ENCODE peak calls at places on chromosomes 4 and X, in six cellular contexts. H is pancreas, M is brain microvascular endothelial cell, Y is HCT116, V is activated B cell treated with CpG ODN at 0.5 μM for 24 hours, I is foreskin fibroblast. J is an unnamed sample.
A peak's percentile ranks its signal among the peaks of the same experiment; 100 is the strongest.

GRCh38 chr4:31667701-31668100 is 947.5 kb downstream of the PCDH7 start:
- DNase-seq in I (no peak), Y (no peak), V (no peak), M (no peak), H (no peak), J (no peak)

GRCh38 chr4:26086621-26087068 is 172.6 kb downstream of the SMIM20 start:
- DNase-seq in Y (no peak), M (no peak), I (peak; percentile 27), V (no peak), H (no peak), J (no peak)

GRCh38 chr4:142079951-142080350 is 443.6 kb downstream of the IL15 start:
- DNase-seq in I (no peak), H (no peak), M (no peak), Y (no peak), V (no peak), J (no peak)

GRCh38 chr4:41745292-41746024 is 3.1 kb downstream of the PHOX2B start:
- DNase-seq in V (no peak), M (no peak), I (no peak), Y (no peak), H (no peak), J (no peak)

GRCh38 chr4:15117270-15117946 is 115.1 kb downstream of the CPEB2 start:
- DNase-seq in Y (no peak), I (no peak), H (no peak), M (no peak), V (no peak), J (no peak)

GRCh38 chr4:23889814-23890269 is at the start of gene PPARGC1A:
- DNase-seq in H (peak; percentile 37), I (no peak), V (no peak), Y (no peak), M (no peak), J (no peak)

GRCh38 chrX:150849996-150850720 is 48.3 kb downstream of the CD99L2 start:
- DNase-seq in Y (no peak), V (no peak), I (no peak), M (no peak), H (no peak), J (no peak)

GRCh38 chr4:143358923-143359694 is 22.4 kb downstream of the GAB1 start:
- DNase-seq in V (no peak), H (peak; percentile 69), I (peak; percentile 71), M (peak; percentile 65), Y (no peak), J (peak; percentile 35)

GRCh38 chr4:77148081-77148480 is 8.9 kb upstream of the CCNG2 start:
- DNase-seq in M (no peak), V (no peak), I (no peak), Y (no peak), H (no peak), J (no peak)

GRCh38 chrX:153778684-153779101 is 2.1 kb upstream of the SRPK3 start:
- DNase-seq in M (no peak), I (no peak), V (no peak), H (no peak), Y (no peak), J (no peak)

GRCh38 chr4:113474017-113474416 is 287.5 kb downstream of the CAMK2D start:
- DNase-seq in M (peak; percentile 24), Y (peak; percentile 72), V (no peak), I (peak; percentile 79), H (no peak), J (no peak)

GRCh38 chr4:138188406-138189084 is 53.6 kb downstream of the SLC7A11 start:
- DNase-seq in H (no peak), V (no peak), I (no peak), M (no peak), Y (no peak), J (no peak)

GRCh38 chr4:149521611-149522010 is 294.0 kb downstream of the IQCM start:
- DNase-seq in I (no peak), H (no peak), Y (peak; percentile 10), V (no peak), M (no peak), J (no peak)

DNA sequence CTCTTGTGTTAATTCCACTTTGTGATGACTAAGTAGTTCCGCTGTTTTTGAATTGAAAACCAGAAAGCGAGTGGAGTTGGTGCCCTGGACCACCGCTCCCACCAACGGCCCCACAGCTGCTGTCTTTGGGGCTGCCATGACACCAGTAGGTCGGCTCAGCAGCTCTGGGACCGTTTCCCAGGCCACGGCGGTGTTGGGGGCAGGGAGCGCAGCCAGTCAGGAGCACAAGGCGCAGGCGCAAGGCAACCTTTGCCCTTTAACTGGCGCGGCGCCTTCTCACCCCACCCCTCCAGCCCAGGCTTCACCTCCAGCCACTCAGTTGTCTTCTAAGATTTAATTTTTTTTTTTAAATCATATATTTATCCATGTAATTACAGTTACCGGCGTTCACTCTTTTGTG is at the start of gene GK2:
- DNase-seq in I (no peak), M (no peak), Y (no peak), V (no peak), H (no peak), J (no peak)
- TF ChIP-seq CTCF in I (no peak), M (no peak), Y (no peak), V (no peak), H (no peak), J (no peak)

GRCh38 chr4:18071894-18072293 is 50.3 kb upstream of the LCORL start:
- DNase-seq in I (no peak), V (no peak), H (no peak), M (no peak), Y (no peak), J (no peak)

GRCh38 chr4:18081708-18082107 is 60.2 kb upstream of the LCORL start:
- DNase-seq in H (no peak), Y (no peak), V (no peak), I (no peak), M (no peak), J (no peak)

GRCh38 chr4:18077808-18078207 is 56.3 kb upstream of the LCORL start:
- DNase-seq in H (no peak), M (no peak), Y (no peak), V (no peak), I (no peak), J (no peak)

DNA sequence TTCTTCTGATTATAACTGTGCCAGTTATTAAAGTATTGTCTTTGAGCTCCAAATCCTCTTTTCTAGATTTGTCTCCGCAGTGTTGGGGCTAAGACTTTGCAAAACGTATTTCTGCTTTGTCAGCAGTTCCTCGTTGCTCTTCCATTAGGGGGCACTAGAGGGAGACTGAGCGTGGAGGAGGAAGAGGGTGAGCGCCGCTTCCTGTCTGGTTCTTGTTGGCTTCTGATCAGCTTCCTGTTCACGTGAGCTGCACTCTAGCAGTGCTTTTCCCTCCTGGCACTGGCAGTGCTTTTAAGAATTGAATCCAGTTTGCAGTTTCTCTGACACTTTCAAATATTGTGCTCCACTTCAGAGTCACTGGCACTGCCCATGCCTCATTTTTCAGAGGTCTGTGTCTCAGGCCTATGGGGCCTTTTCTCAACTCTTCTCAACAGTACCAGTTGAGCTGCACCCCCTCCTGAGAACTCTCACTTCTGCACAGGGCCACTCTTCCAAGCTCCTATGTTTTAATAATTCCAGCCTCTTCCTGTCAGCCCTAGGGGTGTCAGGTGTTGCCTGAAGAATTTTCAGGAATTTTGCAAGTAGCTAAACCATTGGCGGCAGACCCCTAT is 54.4 kb upstream of the LCORL start:
- DNase-seq in H (no peak), M (no peak), Y (peak; percentile 52), V (no peak), I (no peak), J (no peak)
- TF ChIP-seq CTCF in H (no peak), M (peak; percentile 18), Y (peak; percentile 41), V (no peak), I (no peak), J (no peak)

GRCh38 chr4:157572291-157572690 is 351.8 kb downstream of the GRIA2 start:
- DNase-seq in Y (no peak), I (no peak), H (no peak), V (no peak), M (no peak), J (no peak)

GRCh38 chr4:157574606-157575005 is 354.1 kb downstream of the GRIA2 start:
- DNase-seq in Y (no peak), I (no peak), H (no peak), M (no peak), V (no peak), J (no peak)

GRCh38 chr4:157572951-157573350 is 352.4 kb downstream of the GRIA2 start:
- DNase-seq in I (no peak), Y (no peak), H (no peak), M (no peak), V (no peak), J (no peak)

GRCh38 chr4:157576671-157577070 is 356.1 kb downstream of the GRIA2 start:
- DNase-seq in Y (no peak), H (no peak), I (no peak), M (no peak), V (no peak), J (no peak)

DNA sequence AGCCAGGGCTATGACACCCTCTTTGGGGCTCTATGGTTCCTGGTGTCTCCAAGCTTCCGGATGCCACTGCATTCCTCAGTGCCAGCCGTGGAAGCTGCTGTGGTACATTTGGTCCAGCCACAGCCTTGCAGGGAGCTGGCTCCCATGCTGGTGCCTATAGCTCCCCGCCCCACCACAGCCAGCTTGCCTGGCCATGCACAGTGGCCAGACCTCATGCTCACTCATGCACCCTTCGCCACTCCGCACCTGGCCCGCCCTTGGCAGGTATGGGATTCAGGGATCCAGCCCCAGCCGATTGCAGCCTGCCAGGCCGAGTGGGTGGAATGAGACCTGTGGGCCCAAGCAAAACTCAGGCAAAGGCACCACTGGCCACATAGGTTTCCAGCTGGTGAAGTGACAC is 354.8 kb downstream of the GRIA2 start:
- DNase-seq in V (no peak), Y (no peak), M (no peak), I (no peak), H (no peak), J (no peak)
- TF ChIP-seq CTCF in V (no peak), Y (no peak), M (no peak), I (no peak), H (no peak), J (no peak)

GRCh38 chrX:108699368-108699767 is 37.0 kb downstream of the IRS4 start:
- DNase-seq in H (no peak), V (no peak), M (peak; percentile 16), Y (peak; percentile 16), I (peak; percentile 4), J (peak; percentile 2)
- TF ChIP-seq CTCF in H (peak; percentile 31), V (no peak), M (peak; percentile 32), Y (peak; percentile 27), I (no peak), J (peak; percentile 36)

GRCh38 chrX:17744896-17745523 is 7.7 kb downstream of the SCML1 start:
- DNase-seq in M (no peak), V (no peak), I (no peak), Y (no peak), H (no peak), J (no peak)
- TF ChIP-seq CTCF in M (no peak), V (no peak), I (peak; percentile 13), Y (peak; percentile 24), H (no peak), J (no peak)

DNA sequence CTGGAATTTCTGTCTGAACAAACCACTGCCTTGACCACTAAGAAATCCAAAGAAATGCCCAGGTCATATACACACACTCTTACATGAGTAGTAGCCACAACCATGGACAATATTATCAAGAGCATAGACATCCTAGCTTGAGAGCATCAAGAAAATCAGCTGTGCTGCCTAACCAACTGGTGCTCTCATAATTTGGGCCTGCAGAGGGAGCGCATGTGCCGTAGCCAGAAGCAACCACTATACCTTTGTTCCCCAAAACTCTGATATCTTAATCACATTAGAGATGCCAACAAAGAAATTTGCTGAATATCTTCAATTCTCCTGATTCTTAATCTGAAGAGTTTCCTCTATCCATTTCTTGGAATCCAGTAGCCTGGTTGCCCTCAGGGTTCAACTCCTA is 163.6 kb downstream of the ZNF674 start:
- DNase-seq in V (no peak), Y (peak; percentile 8), I (no peak), H (no peak), M (peak; percentile 20), J (no peak)
- TF ChIP-seq CTCF in V (no peak), Y (no peak), I (peak; percentile 38), H (no peak), M (peak; percentile 65), J (peak; percentile 33)

GRCh38 chr4:115790812-115791211 is 677.4 kb upstream of the NDST4 start:
- DNase-seq in I (no peak), M (no peak), Y (no peak), V (no peak), H (no peak), J (no peak)
- TF ChIP-seq CTCF in I (no peak), M (no peak), Y (peak; percentile 3), V (no peak), H (no peak), J (no peak)

J was measured in GM10248.